ENCODE peak calls at places on chromosomes 1 and 21, in eight cellular contexts. One of them, this sample, is unnamed.

GRCh38 chr1:106937104-106937503 is 119.4 kb upstream of the PRMT6 start:
- DNase-seq in fibroblast of mammary gland: peak; percentile 94
- DNase-seq in vagina: no peak
- DNase-seq in MG63: peak; percentile 88
- DNase-seq in NT2/D1: no peak
- DNase-seq in astrocyte of the spinal cord: peak; percentile 95
- DNase-seq in psoas muscle: no peak
- DNase-seq in stomach: no peak
- DNase-seq in this sample: peak; percentile 77

GRCh38 chr1:246687002-246687401 is 37.2 kb upstream of the SCCPDH start:
- DNase-seq in fibroblast of mammary gland: no peak
- DNase-seq in vagina: no peak
- DNase-seq in MG63: no peak
- DNase-seq in NT2/D1: no peak
- DNase-seq in astrocyte of the spinal cord: no peak
- DNase-seq in psoas muscle: no peak
- DNase-seq in stomach: no peak
- DNase-seq in this sample: no peak

GRCh38 chr1:227305894-227306626 is 12.2 kb downstream of the CDC42BPA start:
- DNase-seq in fibroblast of mammary gland: no peak
- DNase-seq in vagina: no peak
- DNase-seq in MG63: no peak
- DNase-seq in NT2/D1: no peak
- DNase-seq in astrocyte of the spinal cord: no peak
- DNase-seq in psoas muscle: no peak
- DNase-seq in stomach: no peak
- DNase-seq in this sample: no peak

GRCh38 chr1:241553886-241554592 is 21.9 kb downstream of the KMO start:
- DNase-seq in fibroblast of mammary gland: no peak
- DNase-seq in vagina: no peak
- DNase-seq in MG63: no peak
- DNase-seq in NT2/D1: no peak
- DNase-seq in astrocyte of the spinal cord: no peak
- DNase-seq in psoas muscle: no peak
- DNase-seq in stomach: no peak
- DNase-seq in this sample: no peak

GRCh38 chr1:154574715-154575114 is 7.1 kb downstream of the CHRNB2 start:
- DNase-seq in fibroblast of mammary gland: peak; percentile 57
- DNase-seq in vagina: no peak
- DNase-seq in MG63: peak; percentile 52
- DNase-seq in NT2/D1: no peak
- DNase-seq in astrocyte of the spinal cord: no peak
- DNase-seq in psoas muscle: no peak
- DNase-seq in stomach: no peak
- DNase-seq in this sample: no peak

GRCh38 chr1:30758785-30759380 is 1.3 kb upstream of the LAPTM5 start:
- DNase-seq in fibroblast of mammary gland: peak; percentile 36
- DNase-seq in vagina: no peak
- DNase-seq in MG63: peak; percentile 34
- DNase-seq in NT2/D1: no peak
- DNase-seq in astrocyte of the spinal cord: no peak
- DNase-seq in psoas muscle: no peak
- DNase-seq in stomach: no peak
- DNase-seq in this sample: no peak

GRCh38 chr1:21956720-21957552 is 19.8 kb upstream of the HSPG2 start:
- DNase-seq in fibroblast of mammary gland: peak; percentile 45
- DNase-seq in vagina: no peak
- DNase-seq in MG63: peak; percentile 70
- DNase-seq in NT2/D1: no peak
- DNase-seq in astrocyte of the spinal cord: peak; percentile 10
- DNase-seq in psoas muscle: no peak
- DNase-seq in stomach: peak; percentile 89
- DNase-seq in this sample: no peak

GRCh38 chr1:205590457-205590768 is 41.4 kb downstream of the ELK4 start:
- DNase-seq in fibroblast of mammary gland: no peak
- DNase-seq in vagina: peak; percentile 75
- DNase-seq in MG63: no peak
- DNase-seq in NT2/D1: no peak
- DNase-seq in astrocyte of the spinal cord: no peak
- DNase-seq in psoas muscle: no peak
- DNase-seq in stomach: no peak
- DNase-seq in this sample: no peak

GRCh38 chr1:38990401-38990745 is 703 bp upstream of the AKIRIN1 start:
- DNase-seq in fibroblast of mammary gland: peak; percentile 32
- DNase-seq in vagina: no peak
- DNase-seq in MG63: no peak
- DNase-seq in NT2/D1: no peak
- DNase-seq in astrocyte of the spinal cord: peak; percentile 26
- DNase-seq in psoas muscle: no peak
- DNase-seq in stomach: no peak
- DNase-seq in this sample: no peak

GRCh38 chr1:77639056-77639455 is 43.4 kb downstream of the ZZZ3 start:
- DNase-seq in fibroblast of mammary gland: peak; percentile 61
- DNase-seq in vagina: no peak
- DNase-seq in MG63: no peak
- DNase-seq in NT2/D1: no peak
- DNase-seq in astrocyte of the spinal cord: no peak
- DNase-seq in psoas muscle: no peak
- DNase-seq in stomach: no peak
- DNase-seq in this sample: peak; percentile 13

GRCh38 chr21:45602106-45602505 is 41.4 kb upstream of the PCBP3 start:
- DNase-seq in fibroblast of mammary gland: no peak
- DNase-seq in vagina: no peak
- DNase-seq in MG63: no peak
- DNase-seq in NT2/D1: no peak
- DNase-seq in astrocyte of the spinal cord: no peak
- DNase-seq in psoas muscle: no peak
- DNase-seq in stomach: no peak
- DNase-seq in this sample: no peak

GRCh38 chr1:214551436-214552173 is at the start of gene PTPN14:
- DNase-seq in fibroblast of mammary gland: peak; percentile 89
- DNase-seq in vagina: peak; percentile 90
- DNase-seq in MG63: peak; percentile 98
- DNase-seq in NT2/D1: peak; percentile 99
- DNase-seq in astrocyte of the spinal cord: peak; percentile 97
- DNase-seq in psoas muscle: peak; percentile 90
- DNase-seq in stomach: peak; percentile 90
- DNase-seq in this sample: peak; percentile 80

GRCh38 chr1:156859523-156860112 is 701 bp upstream of the INSRR start:
- DNase-seq in fibroblast of mammary gland: no peak
- DNase-seq in vagina: no peak
- DNase-seq in MG63: no peak
- DNase-seq in NT2/D1: no peak
- DNase-seq in astrocyte of the spinal cord: peak; percentile 19
- DNase-seq in psoas muscle: no peak
- DNase-seq in stomach: peak; percentile 25
- DNase-seq in this sample: no peak

GRCh38 chr21:41678016-41678935 is 88.6 kb downstream of the RIPK4 start:
- DNase-seq in fibroblast of mammary gland: no peak
- DNase-seq in vagina: no peak
- DNase-seq in MG63: no peak
- DNase-seq in NT2/D1: no peak
- DNase-seq in astrocyte of the spinal cord: peak; percentile 59
- DNase-seq in psoas muscle: no peak
- DNase-seq in stomach: peak; percentile 87
- DNase-seq in this sample: no peak

GRCh38 chr21:45864436-45864835 is 117.1 kb upstream of the COL6A1 start:
- DNase-seq in fibroblast of mammary gland: peak; percentile 53
- DNase-seq in vagina: no peak
- DNase-seq in MG63: peak; percentile 25
- DNase-seq in NT2/D1: no peak
- DNase-seq in astrocyte of the spinal cord: peak; percentile 38
- DNase-seq in psoas muscle: no peak
- DNase-seq in stomach: no peak
- DNase-seq in this sample: no peak

GRCh38 chr1:59743324-59744108 is 71.2 kb upstream of the HOOK1 start:
- DNase-seq in fibroblast of mammary gland: no peak
- DNase-seq in vagina: no peak
- DNase-seq in MG63: no peak
- DNase-seq in NT2/D1: no peak
- DNase-seq in astrocyte of the spinal cord: no peak
- DNase-seq in psoas muscle: no peak
- DNase-seq in stomach: no peak
- DNase-seq in this sample: no peak

GRCh38 chr1:154213274-154213673 is 7.1 kb upstream of the CFAP141 start:
- DNase-seq in fibroblast of mammary gland: peak; percentile 75
- DNase-seq in vagina: no peak
- DNase-seq in MG63: no peak
- DNase-seq in NT2/D1: no peak
- DNase-seq in astrocyte of the spinal cord: peak; percentile 24
- DNase-seq in psoas muscle: no peak
- DNase-seq in stomach: no peak
- DNase-seq in this sample: no peak

GRCh38 chr1:58861076-58861475 is 77.2 kb upstream of the JUN start:
- DNase-seq in fibroblast of mammary gland: no peak
- DNase-seq in vagina: no peak
- DNase-seq in MG63: no peak
- DNase-seq in NT2/D1: no peak
- DNase-seq in astrocyte of the spinal cord: no peak
- DNase-seq in psoas muscle: no peak
- DNase-seq in stomach: no peak
- DNase-seq in this sample: no peak

GRCh38 chr1:24765308-24765988 is 20.2 kb downstream of the CLIC4 start:
- DNase-seq in fibroblast of mammary gland: peak; percentile 68
- DNase-seq in vagina: no peak
- DNase-seq in MG63: no peak
- DNase-seq in NT2/D1: no peak
- DNase-seq in astrocyte of the spinal cord: peak; percentile 68
- DNase-seq in psoas muscle: no peak
- DNase-seq in stomach: no peak
- DNase-seq in this sample: no peak

GRCh38 chr21:26909972-26910371 is 56.9 kb downstream of the ADAMTS5 start:
- DNase-seq in fibroblast of mammary gland: peak; percentile 19
- DNase-seq in vagina: no peak
- DNase-seq in MG63: no peak
- DNase-seq in NT2/D1: peak; percentile 90
- DNase-seq in astrocyte of the spinal cord: peak; percentile 5
- DNase-seq in psoas muscle: no peak
- DNase-seq in stomach: no peak
- DNase-seq in this sample: no peak

GRCh38 chr1:158819461-158820443 is 11.4 kb upstream of the MNDA start:
- DNase-seq in fibroblast of mammary gland: no peak
- DNase-seq in vagina: no peak
- DNase-seq in MG63: no peak
- DNase-seq in NT2/D1: no peak
- DNase-seq in astrocyte of the spinal cord: no peak
- DNase-seq in psoas muscle: no peak
- DNase-seq in stomach: no peak
- DNase-seq in this sample: no peak

GRCh38 chr21:43323244-43324005 is 103.5 kb downstream of the SIK1 start:
- DNase-seq in fibroblast of mammary gland: no peak
- DNase-seq in vagina: no peak
- DNase-seq in MG63: peak; percentile 35
- DNase-seq in NT2/D1: no peak
- DNase-seq in astrocyte of the spinal cord: no peak
- DNase-seq in psoas muscle: peak; percentile 74
- DNase-seq in stomach: peak; percentile 93
- DNase-seq in this sample: no peak

GRCh38 chr1:176315519-176316220 is 108.6 kb upstream of the COP1 start:
- DNase-seq in fibroblast of mammary gland: no peak
- DNase-seq in vagina: no peak
- DNase-seq in MG63: no peak
- DNase-seq in NT2/D1: no peak
- DNase-seq in astrocyte of the spinal cord: no peak
- DNase-seq in psoas muscle: no peak
- DNase-seq in stomach: no peak
- DNase-seq in this sample: no peak

DNA sequence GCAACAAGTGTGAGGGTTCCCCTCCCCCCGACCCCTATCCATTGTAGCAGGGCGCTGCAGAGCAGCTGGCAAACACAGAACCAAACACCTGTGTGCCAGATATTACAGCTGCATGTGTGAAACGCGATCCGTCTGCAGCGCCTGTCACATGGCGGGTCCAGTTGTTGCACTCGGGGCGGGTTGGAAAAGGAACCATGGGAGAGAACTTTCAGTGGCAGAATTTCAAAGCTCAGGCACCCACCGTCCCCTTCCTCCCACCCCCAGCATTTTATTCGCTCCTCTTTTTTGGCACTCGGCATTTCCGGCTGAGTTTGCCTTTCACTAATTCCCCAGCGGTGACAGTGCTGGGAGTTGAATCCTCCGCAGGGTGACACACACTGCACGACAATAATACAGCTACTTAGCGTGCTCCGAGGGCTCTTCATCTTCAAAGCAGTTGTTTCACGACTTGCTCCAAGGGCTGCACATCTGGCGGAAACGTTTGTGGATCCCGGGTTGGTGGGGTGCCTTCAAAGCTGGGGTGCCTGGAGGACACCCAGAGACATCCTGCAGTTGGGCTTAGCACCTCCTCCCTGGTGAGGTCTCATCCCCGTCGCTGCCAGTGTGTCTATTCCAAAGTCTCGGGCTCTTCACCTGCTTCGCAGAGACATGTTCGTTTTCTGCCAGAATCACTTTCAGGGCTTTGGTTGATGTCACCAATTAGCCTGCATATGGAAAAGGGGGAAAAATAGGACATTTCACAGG is 180.7 kb downstream of the ZBTB18 start:
- DNase-seq in fibroblast of mammary gland: peak; percentile 21
- DNase-seq in vagina: no peak
- DNase-seq in MG63: peak; percentile 24
- DNase-seq in NT2/D1: no peak
- DNase-seq in astrocyte of the spinal cord: peak; percentile 20
- DNase-seq in psoas muscle: peak; percentile 58
- DNase-seq in stomach: peak; percentile 46
- DNase-seq in this sample: no peak
- H3K4me3 ChIP-seq in fibroblast of mammary gland: peak overlapping the region; percentile 28
- H3K4me3 ChIP-seq in vagina: no peak overlapping the region
- H3K4me3 ChIP-seq in MG63: peak overlapping the region; percentile 9
- H3K4me3 ChIP-seq in NT2/D1: no peak overlapping the region
- H3K4me3 ChIP-seq in astrocyte of the spinal cord: peak overlapping the region; percentile 22
- H3K4me3 ChIP-seq in psoas muscle: peak overlapping the region; percentile 52
- H3K4me3 ChIP-seq in stomach: peak overlapping the region; percentile 24
- H3K4me3 ChIP-seq in this sample: peak overlapping the region; percentile 27

GRCh38 chr1:181102841-181103240 is 14.3 kb downstream of the IER5 start:
- DNase-seq in fibroblast of mammary gland: no peak
- DNase-seq in vagina: no peak
- DNase-seq in MG63: no peak
- DNase-seq in NT2/D1: no peak
- DNase-seq in astrocyte of the spinal cord: no peak
- DNase-seq in psoas muscle: no peak
- DNase-seq in stomach: no peak
- DNase-seq in this sample: no peak
- H3K4me3 ChIP-seq in fibroblast of mammary gland: no peak overlapping the region
- H3K4me3 ChIP-seq in vagina: no peak overlapping the region
- H3K4me3 ChIP-seq in MG63: no peak overlapping the region
- H3K4me3 ChIP-seq in NT2/D1: no peak overlapping the region
- H3K4me3 ChIP-seq in astrocyte of the spinal cord: no peak overlapping the region
- H3K4me3 ChIP-seq in psoas muscle: no peak overlapping the region
- H3K4me3 ChIP-seq in stomach: no peak overlapping the region
- H3K4me3 ChIP-seq in this sample: no peak overlapping the region

GRCh38 chr1:204289280-204289679 is 70.4 kb downstream of the PLEKHA6 start:
- DNase-seq in fibroblast of mammary gland: no peak
- DNase-seq in vagina: no peak
- DNase-seq in MG63: no peak
- DNase-seq in NT2/D1: no peak
- DNase-seq in astrocyte of the spinal cord: no peak
- DNase-seq in psoas muscle: no peak
- DNase-seq in stomach: peak; percentile 56
- DNase-seq in this sample: no peak
- H3K4me3 ChIP-seq in fibroblast of mammary gland: no peak overlapping the region
- H3K4me3 ChIP-seq in vagina: no peak overlapping the region
- H3K4me3 ChIP-seq in MG63: no peak overlapping the region
- H3K4me3 ChIP-seq in NT2/D1: no peak overlapping the region
- H3K4me3 ChIP-seq in astrocyte of the spinal cord: no peak overlapping the region
- H3K4me3 ChIP-seq in psoas muscle: no peak overlapping the region
- H3K4me3 ChIP-seq in stomach: no peak overlapping the region
- H3K4me3 ChIP-seq in this sample: no peak overlapping the region

GRCh38 chr1:168121314-168122029 is 15.3 kb downstream of the GPR161 start:
- DNase-seq in fibroblast of mammary gland: peak; percentile 93
- DNase-seq in vagina: peak; percentile 94
- DNase-seq in MG63: peak; percentile 86
- DNase-seq in NT2/D1: no peak
- DNase-seq in astrocyte of the spinal cord: peak; percentile 90
- DNase-seq in psoas muscle: peak; percentile 72
- DNase-seq in stomach: peak; percentile 37
- DNase-seq in this sample: peak; percentile 77
- H3K4me3 ChIP-seq in fibroblast of mammary gland: no peak overlapping the region
- H3K4me3 ChIP-seq in vagina: no peak overlapping the region
- H3K4me3 ChIP-seq in MG63: no peak overlapping the region
- H3K4me3 ChIP-seq in NT2/D1: no peak overlapping the region
- H3K4me3 ChIP-seq in astrocyte of the spinal cord: no peak overlapping the region
- H3K4me3 ChIP-seq in psoas muscle: no peak overlapping the region
- H3K4me3 ChIP-seq in stomach: no peak overlapping the region
- H3K4me3 ChIP-seq in this sample: no peak overlapping the region

This sample was measured in AG09309.